ENCODE peak calls at places on chromosomes 4 and X, in ten cellular contexts. One of them, this sample, is unnamed.
A peak's percentile ranks its signal among the peaks of the same experiment; 100 is the strongest.

GRCh38 chr4:145154573-145154972 is 25.8 kb downstream of the OTUD4 start:
- DNase-seq in NCI-H1092: no peak
- DNase-seq in mucosa of gallbladder: no peak
- DNase-seq in stimulated activated CD8-positive, alpha-beta memory T cell treated with anti-CD3 and anti-CD28 coated beads, Interleukin-12 subunit alpha, Interleukin-12 subunit beta, amount 100 ng/mL, for 1 hour: no peak
- DNase-seq in astrocyte: peak; percentile 8
- DNase-seq in CD4-positive, CD25-positive, alpha-beta regulatory T cell: no peak
- DNase-seq in hepatocyte: peak; percentile 34
- DNase-seq in ELR: peak; percentile 38
- DNase-seq in substantia nigra: no peak
- DNase-seq in aorta: no peak
- DNase-seq in this sample: no peak

GRCh38 chrX:10828640-10829039 is 208.3 kb upstream of the MID1 start:
- DNase-seq in NCI-H1092: peak; percentile 56
- DNase-seq in mucosa of gallbladder: peak; percentile 28
- DNase-seq in stimulated activated CD8-positive, alpha-beta memory T cell treated with anti-CD3 and anti-CD28 coated beads, Interleukin-12 subunit alpha, Interleukin-12 subunit beta, amount 100 ng/mL, for 1 hour: no peak
- DNase-seq in astrocyte: no peak
- DNase-seq in CD4-positive, CD25-positive, alpha-beta regulatory T cell: no peak
- DNase-seq in hepatocyte: no peak
- DNase-seq in ELR: no peak
- DNase-seq in substantia nigra: no peak
- DNase-seq in aorta: no peak
- DNase-seq in this sample: no peak

GRCh38 chrX:9117851-9118250 is 83.9 kb upstream of the FAM9B start:
- DNase-seq in NCI-H1092: no peak
- DNase-seq in mucosa of gallbladder: no peak
- DNase-seq in stimulated activated CD8-positive, alpha-beta memory T cell treated with anti-CD3 and anti-CD28 coated beads, Interleukin-12 subunit alpha, Interleukin-12 subunit beta, amount 100 ng/mL, for 1 hour: no peak
- DNase-seq in astrocyte: no peak
- DNase-seq in CD4-positive, CD25-positive, alpha-beta regulatory T cell: no peak
- DNase-seq in hepatocyte: no peak
- DNase-seq in ELR: peak; percentile 44
- DNase-seq in substantia nigra: no peak
- DNase-seq in aorta: no peak
- DNase-seq in this sample: no peak

GRCh38 chr4:185541251-185541671 is 6.0 kb upstream of the PDLIM3 start:
- DNase-seq in NCI-H1092: no peak
- DNase-seq in mucosa of gallbladder: peak; percentile 31
- DNase-seq in stimulated activated CD8-positive, alpha-beta memory T cell treated with anti-CD3 and anti-CD28 coated beads, Interleukin-12 subunit alpha, Interleukin-12 subunit beta, amount 100 ng/mL, for 1 hour: no peak
- DNase-seq in astrocyte: peak; percentile 54
- DNase-seq in CD4-positive, CD25-positive, alpha-beta regulatory T cell: no peak
- DNase-seq in hepatocyte: no peak
- DNase-seq in ELR: no peak
- DNase-seq in substantia nigra: no peak
- DNase-seq in aorta: peak; percentile 88
- DNase-seq in this sample: peak; percentile 46

GRCh38 chr4:82643994-82644730 is 82.4 kb upstream of the TMEM150C start:
- DNase-seq in NCI-H1092: no peak
- DNase-seq in mucosa of gallbladder: no peak
- DNase-seq in stimulated activated CD8-positive, alpha-beta memory T cell treated with anti-CD3 and anti-CD28 coated beads, Interleukin-12 subunit alpha, Interleukin-12 subunit beta, amount 100 ng/mL, for 1 hour: no peak
- DNase-seq in astrocyte: peak; percentile 76
- DNase-seq in CD4-positive, CD25-positive, alpha-beta regulatory T cell: no peak
- DNase-seq in hepatocyte: no peak
- DNase-seq in ELR: peak; percentile 60
- DNase-seq in substantia nigra: no peak
- DNase-seq in aorta: no peak
- DNase-seq in this sample: no peak

GRCh38 chr4:16685536-16685935 is 212.9 kb downstream of the LDB2 start:
- DNase-seq in NCI-H1092: no peak
- DNase-seq in mucosa of gallbladder: no peak
- DNase-seq in stimulated activated CD8-positive, alpha-beta memory T cell treated with anti-CD3 and anti-CD28 coated beads, Interleukin-12 subunit alpha, Interleukin-12 subunit beta, amount 100 ng/mL, for 1 hour: no peak
- DNase-seq in astrocyte: peak; percentile 77
- DNase-seq in CD4-positive, CD25-positive, alpha-beta regulatory T cell: no peak
- DNase-seq in hepatocyte: no peak
- DNase-seq in ELR: peak; percentile 84
- DNase-seq in substantia nigra: no peak
- DNase-seq in aorta: no peak
- DNase-seq in this sample: no peak

GRCh38 chr4:1470393-1470670 is 64.1 kb upstream of the NKX1-1 start:
- DNase-seq in NCI-H1092: no peak
- DNase-seq in mucosa of gallbladder: no peak
- DNase-seq in stimulated activated CD8-positive, alpha-beta memory T cell treated with anti-CD3 and anti-CD28 coated beads, Interleukin-12 subunit alpha, Interleukin-12 subunit beta, amount 100 ng/mL, for 1 hour: no peak
- DNase-seq in astrocyte: no peak
- DNase-seq in CD4-positive, CD25-positive, alpha-beta regulatory T cell: no peak
- DNase-seq in hepatocyte: no peak
- DNase-seq in ELR: no peak
- DNase-seq in substantia nigra: no peak
- DNase-seq in aorta: no peak
- DNase-seq in this sample: no peak

GRCh38 chrX:74291577-74291963 is 12.4 kb upstream of the ZCCHC13 start:
- DNase-seq in NCI-H1092: no peak
- DNase-seq in mucosa of gallbladder: no peak
- DNase-seq in stimulated activated CD8-positive, alpha-beta memory T cell treated with anti-CD3 and anti-CD28 coated beads, Interleukin-12 subunit alpha, Interleukin-12 subunit beta, amount 100 ng/mL, for 1 hour: no peak
- DNase-seq in astrocyte: no peak
- DNase-seq in CD4-positive, CD25-positive, alpha-beta regulatory T cell: no peak
- DNase-seq in hepatocyte: no peak
- DNase-seq in ELR: no peak
- DNase-seq in substantia nigra: no peak
- DNase-seq in aorta: no peak
- DNase-seq in this sample: no peak

GRCh38 chr4:83124079-83124780 is 9.7 kb upstream of the PLAC8 start:
- DNase-seq in NCI-H1092: no peak
- DNase-seq in mucosa of gallbladder: no peak
- DNase-seq in stimulated activated CD8-positive, alpha-beta memory T cell treated with anti-CD3 and anti-CD28 coated beads, Interleukin-12 subunit alpha, Interleukin-12 subunit beta, amount 100 ng/mL, for 1 hour: no peak
- DNase-seq in astrocyte: no peak
- DNase-seq in CD4-positive, CD25-positive, alpha-beta regulatory T cell: no peak
- DNase-seq in hepatocyte: no peak
- DNase-seq in ELR: peak; percentile 53
- DNase-seq in substantia nigra: no peak
- DNase-seq in aorta: no peak
- DNase-seq in this sample: no peak

GRCh38 chrX:49175875-49176274 is 4.2 kb downstream of the PLP2 start:
- DNase-seq in NCI-H1092: no peak
- DNase-seq in mucosa of gallbladder: no peak
- DNase-seq in stimulated activated CD8-positive, alpha-beta memory T cell treated with anti-CD3 and anti-CD28 coated beads, Interleukin-12 subunit alpha, Interleukin-12 subunit beta, amount 100 ng/mL, for 1 hour: no peak
- DNase-seq in astrocyte: no peak
- DNase-seq in CD4-positive, CD25-positive, alpha-beta regulatory T cell: no peak
- DNase-seq in hepatocyte: no peak
- DNase-seq in ELR: no peak
- DNase-seq in substantia nigra: no peak
- DNase-seq in aorta: no peak
- DNase-seq in this sample: no peak

GRCh38 chr4:54539500-54540029 is 118.2 kb upstream of the KIT start:
- DNase-seq in NCI-H1092: peak; percentile 27
- DNase-seq in mucosa of gallbladder: peak; percentile 43
- DNase-seq in stimulated activated CD8-positive, alpha-beta memory T cell treated with anti-CD3 and anti-CD28 coated beads, Interleukin-12 subunit alpha, Interleukin-12 subunit beta, amount 100 ng/mL, for 1 hour: no peak
- DNase-seq in astrocyte: peak; percentile 19
- DNase-seq in CD4-positive, CD25-positive, alpha-beta regulatory T cell: no peak
- DNase-seq in hepatocyte: peak; percentile 76
- DNase-seq in ELR: peak; percentile 66
- DNase-seq in substantia nigra: peak; percentile 0
- DNase-seq in aorta: peak; percentile 89
- DNase-seq in this sample: peak; percentile 49

GRCh38 chr4:156615066-156615514 is 356.5 kb downstream of the PDGFC start:
- DNase-seq in NCI-H1092: no peak
- DNase-seq in mucosa of gallbladder: no peak
- DNase-seq in stimulated activated CD8-positive, alpha-beta memory T cell treated with anti-CD3 and anti-CD28 coated beads, Interleukin-12 subunit alpha, Interleukin-12 subunit beta, amount 100 ng/mL, for 1 hour: no peak
- DNase-seq in astrocyte: peak; percentile 100
- DNase-seq in CD4-positive, CD25-positive, alpha-beta regulatory T cell: no peak
- DNase-seq in hepatocyte: no peak
- DNase-seq in ELR: peak; percentile 20
- DNase-seq in substantia nigra: no peak
- DNase-seq in aorta: no peak
- DNase-seq in this sample: no peak

GRCh38 chr4:118270492-118270891 is 82.3 kb downstream of the PRSS12 start:
- DNase-seq in NCI-H1092: no peak
- DNase-seq in mucosa of gallbladder: no peak
- DNase-seq in stimulated activated CD8-positive, alpha-beta memory T cell treated with anti-CD3 and anti-CD28 coated beads, Interleukin-12 subunit alpha, Interleukin-12 subunit beta, amount 100 ng/mL, for 1 hour: no peak
- DNase-seq in astrocyte: peak; percentile 27
- DNase-seq in CD4-positive, CD25-positive, alpha-beta regulatory T cell: peak; percentile 48
- DNase-seq in hepatocyte: peak; percentile 72
- DNase-seq in ELR: peak; percentile 69
- DNase-seq in substantia nigra: no peak
- DNase-seq in aorta: no peak
- DNase-seq in this sample: no peak

GRCh38 chr4:139921551-139922184 is 232.3 kb downstream of the MAML3 start:
- DNase-seq in NCI-H1092: peak; percentile 98
- DNase-seq in mucosa of gallbladder: peak; percentile 75
- DNase-seq in stimulated activated CD8-positive, alpha-beta memory T cell treated with anti-CD3 and anti-CD28 coated beads, Interleukin-12 subunit alpha, Interleukin-12 subunit beta, amount 100 ng/mL, for 1 hour: no peak
- DNase-seq in astrocyte: no peak
- DNase-seq in CD4-positive, CD25-positive, alpha-beta regulatory T cell: no peak
- DNase-seq in hepatocyte: no peak
- DNase-seq in ELR: no peak
- DNase-seq in substantia nigra: no peak
- DNase-seq in aorta: no peak
- DNase-seq in this sample: peak; percentile 41

GRCh38 chr4:74127745-74128144 is 28.8 kb upstream of the CXCL2 start:
- DNase-seq in NCI-H1092: no peak
- DNase-seq in mucosa of gallbladder: no peak
- DNase-seq in stimulated activated CD8-positive, alpha-beta memory T cell treated with anti-CD3 and anti-CD28 coated beads, Interleukin-12 subunit alpha, Interleukin-12 subunit beta, amount 100 ng/mL, for 1 hour: no peak
- DNase-seq in astrocyte: peak; percentile 52
- DNase-seq in CD4-positive, CD25-positive, alpha-beta regulatory T cell: no peak
- DNase-seq in hepatocyte: no peak
- DNase-seq in ELR: no peak
- DNase-seq in substantia nigra: no peak
- DNase-seq in aorta: no peak
- DNase-seq in this sample: no peak

GRCh38 chrX:153768311-153769157 is 4.5 kb downstream of the PLXNB3 start:
- DNase-seq in NCI-H1092: no peak
- DNase-seq in mucosa of gallbladder: no peak
- DNase-seq in stimulated activated CD8-positive, alpha-beta memory T cell treated with anti-CD3 and anti-CD28 coated beads, Interleukin-12 subunit alpha, Interleukin-12 subunit beta, amount 100 ng/mL, for 1 hour: no peak
- DNase-seq in astrocyte: no peak
- DNase-seq in CD4-positive, CD25-positive, alpha-beta regulatory T cell: no peak
- DNase-seq in hepatocyte: no peak
- DNase-seq in ELR: no peak
- DNase-seq in substantia nigra: no peak
- DNase-seq in aorta: peak; percentile 73
- DNase-seq in this sample: no peak

GRCh38 chr4:181877329-181877848 is 365.8 kb upstream of the TENM3 start:
- DNase-seq in NCI-H1092: no peak
- DNase-seq in mucosa of gallbladder: no peak
- DNase-seq in stimulated activated CD8-positive, alpha-beta memory T cell treated with anti-CD3 and anti-CD28 coated beads, Interleukin-12 subunit alpha, Interleukin-12 subunit beta, amount 100 ng/mL, for 1 hour: no peak
- DNase-seq in astrocyte: peak; percentile 93
- DNase-seq in CD4-positive, CD25-positive, alpha-beta regulatory T cell: no peak
- DNase-seq in hepatocyte: no peak
- DNase-seq in ELR: peak; percentile 29
- DNase-seq in substantia nigra: no peak
- DNase-seq in aorta: no peak
- DNase-seq in this sample: no peak

GRCh38 chrX:95629737-95630136 is 1054.9 kb upstream of the DIAPH2 start:
- DNase-seq in NCI-H1092: no peak
- DNase-seq in mucosa of gallbladder: no peak
- DNase-seq in stimulated activated CD8-positive, alpha-beta memory T cell treated with anti-CD3 and anti-CD28 coated beads, Interleukin-12 subunit alpha, Interleukin-12 subunit beta, amount 100 ng/mL, for 1 hour: no peak
- DNase-seq in astrocyte: no peak
- DNase-seq in CD4-positive, CD25-positive, alpha-beta regulatory T cell: no peak
- DNase-seq in hepatocyte: no peak
- DNase-seq in ELR: peak; percentile 0
- DNase-seq in substantia nigra: no peak
- DNase-seq in aorta: no peak
- DNase-seq in this sample: no peak

GRCh38 chr4:126738527-126738923 is 894.2 kb upstream of the INTU start:
- DNase-seq in NCI-H1092: no peak
- DNase-seq in mucosa of gallbladder: no peak
- DNase-seq in stimulated activated CD8-positive, alpha-beta memory T cell treated with anti-CD3 and anti-CD28 coated beads, Interleukin-12 subunit alpha, Interleukin-12 subunit beta, amount 100 ng/mL, for 1 hour: no peak
- DNase-seq in astrocyte: no peak
- DNase-seq in CD4-positive, CD25-positive, alpha-beta regulatory T cell: no peak
- DNase-seq in hepatocyte: no peak
- DNase-seq in ELR: no peak
- DNase-seq in substantia nigra: no peak
- DNase-seq in aorta: no peak
- DNase-seq in this sample: no peak

GRCh38 chr4:169314906-169315305 is 44.1 kb upstream of the SH3RF1 start:
- DNase-seq in NCI-H1092: peak; percentile 62
- DNase-seq in mucosa of gallbladder: peak; percentile 92
- DNase-seq in stimulated activated CD8-positive, alpha-beta memory T cell treated with anti-CD3 and anti-CD28 coated beads, Interleukin-12 subunit alpha, Interleukin-12 subunit beta, amount 100 ng/mL, for 1 hour: no peak
- DNase-seq in astrocyte: peak; percentile 57
- DNase-seq in CD4-positive, CD25-positive, alpha-beta regulatory T cell: no peak
- DNase-seq in hepatocyte: peak; percentile 87
- DNase-seq in ELR: peak; percentile 82
- DNase-seq in substantia nigra: no peak
- DNase-seq in aorta: peak; percentile 87
- DNase-seq in this sample: peak; percentile 68

GRCh38 chr4:101853691-101854090 is 63.2 kb downstream of the BANK1 start:
- DNase-seq in NCI-H1092: no peak
- DNase-seq in mucosa of gallbladder: no peak
- DNase-seq in stimulated activated CD8-positive, alpha-beta memory T cell treated with anti-CD3 and anti-CD28 coated beads, Interleukin-12 subunit alpha, Interleukin-12 subunit beta, amount 100 ng/mL, for 1 hour: no peak
- DNase-seq in astrocyte: peak; percentile 65
- DNase-seq in CD4-positive, CD25-positive, alpha-beta regulatory T cell: no peak
- DNase-seq in hepatocyte: no peak
- DNase-seq in ELR: no peak
- DNase-seq in substantia nigra: no peak
- DNase-seq in aorta: no peak
- DNase-seq in this sample: no peak